ENCODE peak calls at places on chromosomes 1 and 21, in four cellular contexts. F, A, M and R are unnamed samples.

GRCh38 chr1:225664762-225665161 is 11.8 kb upstream of the ENAH start:
- DNase-seq in M (no peak), F (no peak), A (no peak), R (no peak)

GRCh38 chr1:219171192-219171935 is 2.3 kb upstream of the LYPLAL1 start:
- DNase-seq in A (no peak), F (no peak), M (no peak), R (no peak)

GRCh38 chr1:46517010-46517600 is 27.5 kb downstream of the DMBX1 start:
- DNase-seq in M (peak), F (no peak), A (peak), R (no peak)

GRCh38 chr21:42091899-42092508 is 20.9 kb downstream of the UMODL1 start:
- DNase-seq in A (no peak), M (peak), F (no peak), R (no peak)

GRCh38 chr1:156475568-156476500 is 24.7 kb downstream of the MEF2D start:
- DNase-seq in A (no peak), M (peak), F (peak), R (no peak)

GRCh38 chr1:197399691-197400521 is 131.9 kb downstream of the CRB1 start:
- DNase-seq in A (no peak), M (no peak), F (no peak), R (no peak)

GRCh38 chr1:58363639-58364038 is 182.9 kb downstream of the OMA1 start:
- DNase-seq in A (no peak), F (no peak), M (no peak), R (no peak)

GRCh38 chr1:221527886-221528634 is 213.8 kb downstream of the DUSP10 start:
- DNase-seq in M (no peak), A (no peak), F (no peak), R (no peak)

GRCh38 chr1:221274373-221274772 is 395.1 kb downstream of the HLX start:
- DNase-seq in A (no peak), F (no peak), M (no peak), R (no peak)

GRCh38 chr1:15975358-15975804 is 520 bp downstream of the ZBTB17 start:
- DNase-seq in A (no peak), M (peak), F (no peak), R (peak)

GRCh38 chr1:113872219-113872934 is 865 bp upstream of the PTPN22 start:
- DNase-seq in M (no peak), A (no peak), F (no peak), R (no peak)

GRCh38 chr21:14740692-14741091 is 194.6 kb upstream of the SAMSN1 start:
- DNase-seq in F (no peak), M (no peak), A (no peak), R (no peak)

GRCh38 chr1:39575191-39576015 is 1.2 kb downstream of the PABPC4 start:
- DNase-seq in F (no peak), A (peak), M (peak), R (peak)

GRCh38 chr1:156366378-156366777 is 2.6 kb upstream of the RHBG start:
- DNase-seq in A (no peak), M (no peak), F (no peak), R (no peak)

GRCh38 chr1:58939666-58940370 is 156.0 kb upstream of the JUN start:
- DNase-seq in F (no peak), M (no peak), A (no peak), R (no peak)

GRCh38 chr1:158095737-158096335 is 84.9 kb upstream of the CD1D start:
- DNase-seq in M (no peak), A (peak), F (no peak), R (no peak)

GRCh38 chr1:7585216-7585907 is 185.7 kb upstream of the VAMP3 start:
- DNase-seq in A (peak), M (peak), F (no peak), R (no peak)

GRCh38 chr1:110003747-110004428 is 19.3 kb downstream of the AHCYL1 start:
- DNase-seq in M (peak), A (peak), F (peak), R (no peak)

GRCh38 chr1:206581571-206581981 is 30.7 kb downstream of the EIF2D start:
- DNase-seq in F (no peak), M (no peak), A (no peak), R (peak)

GRCh38 chr21:43321111-43321510 is 105.8 kb downstream of the SIK1 start:
- DNase-seq in F (no peak), M (no peak), A (no peak), R (no peak)

GRCh38 chr1:246032111-246032551 is 474.9 kb downstream of the SMYD3 start:
- DNase-seq in F (no peak), A (no peak), M (no peak), R (no peak)

GRCh38 chr1:22111620-22112019 is 31.3 kb downstream of the WNT4 start:
- DNase-seq in M (no peak), A (no peak), F (no peak), R (no peak)

GRCh38 chr1:222000131-222000530 is 258.2 kb upstream of the DUSP10 start:
- DNase-seq in F (no peak), A (no peak), M (no peak), R (no peak)

DNA sequence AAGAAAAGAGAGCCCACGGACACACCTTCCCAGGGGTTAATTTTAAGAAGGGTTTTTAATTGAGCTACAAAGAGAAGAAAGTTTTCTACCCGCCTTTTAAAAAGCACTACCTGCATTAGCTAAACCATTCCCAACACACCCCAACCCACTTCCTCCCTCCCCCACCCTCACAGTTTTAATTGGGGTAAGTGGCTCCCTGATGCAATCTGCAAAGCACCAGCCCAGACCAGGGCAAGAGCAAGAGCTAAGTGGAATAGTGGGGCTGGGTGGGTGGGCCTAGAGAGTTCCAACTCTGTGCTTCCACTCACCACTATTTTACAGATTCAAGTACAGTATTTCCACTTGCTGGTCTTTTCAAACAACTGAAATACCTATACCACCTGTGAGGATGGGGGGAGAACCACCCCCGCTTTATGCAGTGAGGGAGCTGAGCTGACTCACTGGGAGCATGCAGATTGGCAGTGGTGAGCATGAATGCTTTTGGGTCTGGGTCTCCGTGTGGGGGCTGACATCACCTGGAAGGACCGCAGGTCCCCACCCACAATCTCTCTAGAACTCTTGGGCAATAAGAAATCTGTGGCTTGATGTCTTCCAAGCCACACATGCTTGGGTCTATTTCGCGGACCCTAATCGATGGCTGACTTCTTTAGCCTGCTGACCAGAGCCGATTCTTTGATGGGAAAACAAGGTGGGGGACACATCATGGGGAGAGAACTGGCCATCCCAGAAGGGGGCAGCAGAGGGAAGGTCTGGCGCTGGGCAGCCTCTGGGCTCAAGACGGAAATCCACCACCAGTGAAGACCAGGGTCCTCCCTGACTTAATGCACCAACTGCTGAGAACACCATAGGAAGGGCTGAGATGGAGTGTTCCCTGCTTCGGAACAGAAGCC is 95.5 kb downstream of the SSBP3 start:
- DNase-seq in M (no peak), F (no peak), A (no peak), R (peak)
- TF ChIP-seq CTCF in M (peak), F (peak), A (peak), R (no peak)

GRCh38 chr1:229155472-229155871 is 115.4 kb upstream of the RAB4A start:
- DNase-seq in M (no peak), F (no peak), A (no peak), R (no peak)

GRCh38 chr1:229159668-229160544 is 111.0 kb upstream of the RAB4A start:
- DNase-seq in M (no peak), A (no peak), F (no peak), R (no peak)

GRCh38 chr1:229153955-229154548 is 116.9 kb upstream of the RAB4A start:
- DNase-seq in F (no peak), A (no peak), M (no peak), R (no peak)

GRCh38 chr1:229158317-229159294 is 112.3 kb upstream of the RAB4A start:
- DNase-seq in F (no peak), M (no peak), A (no peak), R (no peak)

DNA sequence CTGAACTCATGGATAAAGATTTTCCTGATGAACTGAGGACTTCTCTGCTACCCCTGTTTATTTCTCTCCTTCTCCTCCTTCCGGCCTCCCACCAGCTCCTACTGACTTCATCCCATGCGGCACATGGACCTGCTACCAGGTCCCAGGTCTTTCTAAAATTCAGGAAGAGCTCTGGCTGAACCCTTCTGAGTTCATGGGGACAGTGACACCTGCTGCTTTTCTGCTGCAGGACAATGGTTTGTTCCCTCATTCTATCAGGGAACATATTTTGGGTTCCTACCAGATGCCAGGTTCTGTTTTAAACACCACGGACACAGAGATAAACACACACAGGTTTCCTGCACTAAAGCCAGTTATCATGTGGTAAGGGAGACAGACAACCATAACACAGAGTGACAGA is 114.1 kb upstream of the RAB4A start:
- DNase-seq in A (no peak), M (no peak), F (no peak), R (no peak)
- TF ChIP-seq CTCF in A (peak), M (peak), F (peak), R (peak)

GRCh38 chr1:68484618-68485017 is 12.3 kb downstream of the DEPDC1 start:
- DNase-seq in M (no peak), A (no peak), F (no peak), R (no peak)

GRCh38 chr1:68490046-68490651 is 6.7 kb downstream of the DEPDC1 start:
- DNase-seq in M (no peak), A (no peak), F (no peak), R (no peak)

GRCh38 chr1:68481041-68481440 is 15.8 kb downstream of the DEPDC1 start:
- DNase-seq in A (no peak), M (no peak), F (no peak), R (no peak)

GRCh38 chr1:68485431-68486022 is 11.4 kb downstream of the DEPDC1 start:
- DNase-seq in F (no peak), M (no peak), A (no peak), R (no peak)
- TF ChIP-seq CTCF in F (no peak), M (no peak), A (no peak), R (no peak)

DNA sequence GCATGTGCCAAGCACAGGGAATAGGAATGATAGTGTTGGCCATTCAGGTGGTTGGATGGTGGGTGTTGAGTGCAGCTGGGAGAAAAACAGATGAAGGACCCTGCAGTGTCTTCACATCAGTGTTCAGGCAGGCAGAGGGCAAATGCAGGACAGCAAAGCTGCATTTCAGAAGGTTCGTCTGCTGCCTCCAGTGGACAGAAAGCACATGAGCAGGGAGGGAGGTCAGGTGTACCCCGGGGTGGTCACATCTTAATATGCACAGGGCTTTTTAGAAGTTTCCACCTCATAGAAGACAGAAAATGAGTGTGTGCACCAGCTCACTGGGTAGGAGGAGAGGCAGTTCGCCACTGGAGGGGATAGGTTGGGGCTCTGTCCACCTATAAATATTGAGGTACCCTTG is 184.9 kb downstream of the SLC35F3 start:
- DNase-seq in A (no peak), F (no peak), M (no peak), R (no peak)
- TF ChIP-seq CTCF in A (no peak), F (no peak), M (no peak), R (no peak)

GRCh38 chr1:155305881-155306391 is 2.7 kb upstream of the FDPS start:
- DNase-seq in F (no peak), M (no peak), A (no peak), R (no peak)

GRCh38 chr1:155313266-155313665 is 4.6 kb downstream of the FDPS start:
- DNase-seq in M (no peak), F (no peak), A (no peak), R (no peak)

GRCh38 chr1:155308493-155309422 is at the start of gene FDPS:
- DNase-seq in A (peak), F (peak), M (peak), R (peak)

GRCh38 chr1:155307247-155307740 is 1.4 kb upstream of the FDPS start:
- DNase-seq in A (no peak), M (no peak), F (no peak), R (no peak)

GRCh38 chr1:155309423-155310021 is 856 bp downstream of the FDPS start:
- DNase-seq in A (peak), M (peak), F (no peak), R (no peak)
- TF ChIP-seq CTCF in A (no peak), M (no peak), F (no peak), R (no peak)

DNA sequence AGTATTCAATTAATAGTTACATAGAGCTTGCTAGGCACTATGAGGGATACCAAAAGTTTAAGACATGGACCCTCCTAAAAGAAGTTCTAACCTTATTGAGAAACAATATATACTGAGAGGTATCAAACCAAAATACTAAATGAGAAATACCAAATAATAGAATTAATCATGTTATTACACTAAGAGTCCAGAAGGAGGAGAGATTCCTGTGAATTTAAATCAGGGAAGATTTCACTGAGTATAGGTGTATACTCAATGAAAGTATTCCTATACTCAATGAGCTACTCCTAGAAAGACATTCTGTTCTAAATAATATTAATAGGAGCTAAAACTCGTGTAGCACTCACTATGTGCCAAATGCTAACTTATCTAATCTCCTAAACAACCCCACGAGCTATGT is 9.4 kb downstream of the CR1L start:
- DNase-seq in F (no peak), M (no peak), A (no peak), R (no peak)
- TF ChIP-seq CTCF in F (peak), M (no peak), A (no peak), R (no peak)

GRCh38 chr1:3799976-3800685 is 3.8 kb upstream of the LRRC47 start:
- DNase-seq in M (peak), F (no peak), A (no peak), R (no peak)

GRCh38 chr1:3790501-3790923 is 5.8 kb downstream of the LRRC47 start:
- DNase-seq in A (no peak), F (no peak), M (peak), R (no peak)

GRCh38 chr1:3790952-3791351 is 5.3 kb downstream of the LRRC47 start:
- DNase-seq in F (no peak), M (peak), A (no peak), R (no peak)

GRCh38 chr1:3795453-3796214 is 664 bp downstream of the LRRC47 start:
- DNase-seq in F (no peak), M (peak), A (no peak), R (no peak)

GRCh38 chr1:3796215-3797193 is at the start of gene LRRC47:
- DNase-seq in F (peak), A (peak), M (peak), R (peak)
- TF ChIP-seq CTCF in F (peak), A (peak), M (peak), R (no peak)

GRCh38 chr1:111739222-111739983 is at the start of gene INKA2:
- DNase-seq in F (no peak), M (peak), A (peak), R (peak)
- TF ChIP-seq CTCF in F (no peak), M (no peak), A (no peak), R (no peak)